ENCODE peak calls at places on chromosomes 1 and 21, in nine cellular contexts. Q is GM23248, K is astrocyte, X is HepG2, R is PC-3, G is HCT116, N is neural progenitor cell, U is A549, F is K562. I is an unnamed sample.

GRCh38 chr1:74316302-74316701 is 81.1 kb downstream of the TNNI3K start:
- DNase-seq in Q (no peak), K (no peak), X (no peak), R (no peak), G (no peak), N (no peak), U (no peak), F (no peak), I (peak; percentile 37)

GRCh38 chr1:180791806-180792205 is 120.9 kb upstream of the KIAA1614 start:
- DNase-seq in Q (no peak), K (peak; percentile 19), X (no peak), R (peak; percentile 67), G (no peak), N (no peak), U (no peak), F (no peak), I (no peak)

GRCh38 chr1:193753038-193753756 is 566.8 kb upstream of the B3GALT2 start:
- DNase-seq in Q (no peak), K (no peak), X (no peak), R (no peak), G (no peak), N (no peak), U (no peak), F (no peak), I (no peak)

GRCh38 chr1:223226271-223226670 is 83.2 kb upstream of the TLR5 start:
- DNase-seq in Q (no peak), K (no peak), X (no peak), R (no peak), G (no peak), N (no peak), U (no peak), F (no peak), I (no peak)

GRCh38 chr1:185337221-185337620 is 20.2 kb upstream of the IVNS1ABP start:
- DNase-seq in Q (peak; percentile 66), K (no peak), X (no peak), R (no peak), G (no peak), N (no peak), U (no peak), F (no peak), I (no peak)

GRCh38 chr1:169466259-169467230 is 19.2 kb downstream of the SLC19A2 start:
- DNase-seq in Q (peak; percentile 65), K (peak; percentile 17), X (peak; percentile 24), R (peak; percentile 75), G (peak; percentile 27), N (no peak), U (peak; percentile 11), F (peak; percentile 53), I (peak; percentile 49)

GRCh38 chr1:23593042-23593521 is 33.8 kb upstream of the ID3 start:
- DNase-seq in Q (no peak), K (no peak), X (no peak), R (peak; percentile 36), G (no peak), N (no peak), U (no peak), F (no peak), I (no peak)

GRCh38 chr1:176696109-176696508 is 233.1 kb downstream of the PAPPA2 start:
- DNase-seq in Q (peak; percentile 26), K (peak; percentile 42), X (no peak), R (peak; percentile 69), G (no peak), N (peak; percentile 33), U (no peak), F (peak; percentile 55), I (peak; percentile 66)

GRCh38 chr1:19395678-19396192 is 83.6 kb downstream of the SLC66A1 start:
- DNase-seq in Q (peak; percentile 97), K (peak; percentile 50), X (no peak), R (peak; percentile 53), G (no peak), N (peak; percentile 40), U (no peak), F (no peak), I (no peak)

GRCh38 chr1:230784163-230784562 is 37.0 kb downstream of the CAPN9 start:
- DNase-seq in Q (no peak), K (no peak), X (no peak), R (no peak), G (no peak), N (no peak), U (no peak), F (no peak), I (peak; percentile 79)

GRCh38 chr1:86138746-86139145 is 17.8 kb downstream of the COL24A1 start:
- DNase-seq in Q (no peak), K (no peak), X (no peak), R (no peak), G (no peak), N (no peak), U (no peak), F (no peak), I (no peak)

GRCh38 chr1:244012232-244012631 is 38.9 kb upstream of the ZBTB18 start:
- DNase-seq in Q (peak; percentile 83), K (peak; percentile 84), X (no peak), R (peak; percentile 97), G (no peak), N (peak; percentile 31), U (no peak), F (no peak), I (peak; percentile 52)

GRCh38 chr1:155640367-155640766 is 30.3 kb downstream of the MSTO1 start:
- DNase-seq in Q (no peak), K (no peak), X (no peak), R (no peak), G (no peak), N (no peak), U (no peak), F (peak; percentile 33), I (no peak)

GRCh38 chr21:46098303-46099141 is 610 bp downstream of the COL6A2 start:
- DNase-seq in Q (peak; percentile 47), K (no peak), X (no peak), R (no peak), G (no peak), N (peak; percentile 37), U (no peak), F (no peak), I (peak; percentile 62)

DNA sequence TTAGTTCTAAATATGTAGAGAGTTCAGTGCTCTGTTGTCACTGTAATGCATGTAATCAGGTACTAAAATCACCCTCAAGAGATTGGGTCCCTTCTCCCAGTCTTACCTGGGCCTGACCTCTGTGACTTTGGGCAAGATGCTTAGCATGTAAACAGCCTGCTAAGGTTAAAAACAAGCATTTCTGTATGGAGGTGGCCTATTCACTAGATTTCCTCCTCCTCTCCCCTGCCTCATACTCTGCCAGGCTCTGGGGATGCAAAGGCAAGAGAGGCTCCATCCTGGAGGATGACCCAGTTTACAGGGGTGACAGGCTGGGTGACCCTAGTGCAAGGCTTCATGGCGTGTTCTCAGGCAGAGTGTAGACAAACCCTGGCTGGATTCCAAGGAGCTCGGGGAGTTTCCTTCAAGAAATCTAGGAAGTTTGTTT is 28.8 kb downstream of the VANGL2 start:
- DNase-seq in Q (no peak), K (no peak), X (no peak), R (no peak), G (no peak), N (no peak), U (no peak), F (peak; percentile 21), I (no peak)
- H3K4me1 ChIP-seq in Q (no peaks in the 10 kb centered on the region), K (peaks cover 11% of the 10 kb centered on the region), X (no peaks in the 10 kb centered on the region), R (peaks cover 4% of the 10 kb centered on the region), G (peaks cover 4% of the 10 kb centered on the region), N (no peaks in the 10 kb centered on the region), U (no peaks in the 10 kb centered on the region), F (peaks cover 16% of the 10 kb centered on the region), I (peaks cover 3% of the 10 kb centered on the region)

DNA sequence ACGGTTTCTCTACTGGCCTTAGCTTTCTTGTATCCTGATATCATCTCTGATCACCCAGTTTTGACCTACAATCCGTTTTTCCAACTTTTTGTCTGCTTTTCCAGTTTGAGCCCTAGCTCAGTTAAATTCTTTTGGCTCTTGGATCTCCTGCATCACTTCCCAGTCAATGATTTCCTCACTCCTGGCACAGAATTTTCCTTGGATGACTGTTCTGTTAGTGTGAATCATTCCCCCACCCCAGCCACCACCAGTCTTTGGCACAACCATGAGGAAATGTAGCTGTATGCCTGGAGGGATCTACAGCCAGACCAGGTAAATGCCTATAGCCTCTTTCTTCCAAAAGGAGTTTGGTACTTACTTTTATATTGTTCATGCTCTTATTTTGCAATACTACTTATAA is 187.2 kb upstream of the PTGFR start:
- DNase-seq in Q (peak; percentile 93), K (peak; percentile 96), X (no peak), R (peak; percentile 96), G (no peak), N (no peak), U (no peak), F (no peak), I (no peak)
- H3K4me2 ChIP-seq in Q (peak overlapping the region; percentile 22), K (no peak overlapping the region), X (no peak overlapping the region), R (peak overlapping the region; percentile 40), G (no peak overlapping the region), N (no peak overlapping the region), U (no peak overlapping the region), F (no peak overlapping the region), I (no peak overlapping the region)

GRCh38 chr1:246567258-246568235 is 1.3 kb downstream of the CNST start:
- DNase-seq in Q (peak; percentile 91), K (peak; percentile 87), X (peak; percentile 9), R (peak; percentile 68), G (no peak), N (peak; percentile 44), U (no peak), F (peak; percentile 66), I (peak; percentile 28)

GRCh38 chr1:246569248-246570238 is 3.3 kb downstream of the CNST start:
- DNase-seq in Q (peak; percentile 74), K (peak; percentile 17), X (no peak), R (peak; percentile 88), G (no peak), N (no peak), U (no peak), F (peak; percentile 64), I (no peak)

GRCh38 chr1:246572795-246573194 is 6.5 kb downstream of the CNST start:
- DNase-seq in Q (no peak), K (no peak), X (no peak), R (no peak), G (no peak), N (no peak), U (no peak), F (no peak), I (no peak)

GRCh38 chr1:246573481-246573880 is 7.2 kb downstream of the CNST start:
- DNase-seq in Q (no peak), K (no peak), X (no peak), R (no peak), G (no peak), N (no peak), U (no peak), F (no peak), I (no peak)

DNA sequence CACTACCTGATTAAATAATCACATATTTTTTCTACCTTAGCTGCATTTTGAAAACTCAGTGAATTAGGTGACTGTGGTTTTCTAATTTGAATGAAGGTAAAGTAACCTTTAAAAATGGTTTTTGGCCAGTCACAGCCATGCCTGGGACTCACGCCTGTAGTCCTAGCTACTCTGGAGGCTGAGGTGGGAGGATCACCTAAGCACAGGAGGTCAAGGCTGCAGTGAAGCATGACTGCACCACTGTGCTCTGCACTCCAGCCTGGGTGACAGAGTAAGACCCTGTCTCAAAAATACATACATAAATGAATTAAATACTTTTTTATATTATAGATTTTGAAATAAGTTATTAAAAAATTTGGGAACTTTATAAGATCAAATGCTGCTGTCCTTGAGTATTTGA is 5.7 kb downstream of the CNST start:
- DNase-seq in Q (no peak), K (no peak), X (no peak), R (no peak), G (no peak), N (no peak), U (no peak), F (no peak), I (no peak)
- H3K4me1 ChIP-seq in Q (peaks cover 34% of the 10 kb centered on the region), K (no peaks in the 10 kb centered on the region), X (peaks cover 40% of the 10 kb centered on the region), R (peaks cover 25% of the 10 kb centered on the region), G (peaks cover 7% of the 10 kb centered on the region), N (no peaks in the 10 kb centered on the region), U (peaks cover 8% of the 10 kb centered on the region), F (peaks cover 49% of the 10 kb centered on the region), I (peaks cover 6% of the 10 kb centered on the region)

GRCh38 chr1:1342584-1343115 is 6.6 kb downstream of the DVL1 start:
- DNase-seq in Q (no peak), K (no peak), X (no peak), R (no peak), G (no peak), N (no peak), U (no peak), F (no peak), I (no peak)
- H3K4me2 ChIP-seq in Q (no peak overlapping the region), K (no peak overlapping the region), X (no peak overlapping the region), R (no peak overlapping the region), G (peak overlapping the region; percentile 96), N (no peak overlapping the region), U (no peak overlapping the region), F (no peak overlapping the region), I (no peak overlapping the region)